ENCODE peak calls at places on chromosomes 1 and 21, in five cellular contexts. M, D, P, H and J are unnamed samples. For H3K4me1, the result is how much of the 10 kb centered on the place peaks cover.

GRCh38 chr1:78540056-78540455 is 49.3 kb downstream of the PTGFR start:
- DNase-seq in P (no peak), M (no peak), D (peak), H (peak), J (no peak)

GRCh38 chr1:3684031-3684430 is 31.7 kb downstream of the TP73 start:
- DNase-seq in P (no peak), H (no peak), D (peak), M (no peak), J (no peak)

GRCh38 chr1:156236164-156236563 is 5.8 kb upstream of the BGLAP start:
- DNase-seq in P (no peak), D (no peak), M (no peak), H (no peak), J (no peak)

GRCh38 chr21:45970674-45971486 is 10.7 kb upstream of the COL6A1 start:
- DNase-seq in M (peak), H (peak), P (peak), D (peak), J (no peak)

GRCh38 chr1:5599541-5599940 is 392.7 kb downstream of the NPHP4 start:
- DNase-seq in D (no peak), P (no peak), M (no peak), H (no peak), J (no peak)

GRCh38 chr1:98211271-98211840 is 290.5 kb upstream of the DPYD start:
- DNase-seq in P (no peak), H (no peak), D (peak), M (no peak), J (no peak)

GRCh38 chr1:43445618-43446387 is 7.9 kb downstream of the HYI start:
- DNase-seq in D (no peak), H (peak), P (peak), M (peak), J (no peak)

GRCh38 chr1:232568331-232568852 is 61.5 kb downstream of the SIPA1L2 start:
- DNase-seq in M (no peak), H (no peak), D (peak), P (no peak), J (peak)

GRCh38 chr1:154327466-154328317 is 2.4 kb downstream of the ATP8B2 start:
- DNase-seq in D (no peak), M (peak), H (no peak), P (no peak), J (peak)

GRCh38 chr1:115230281-115230680 is 107.8 kb downstream of the NGF start:
- DNase-seq in P (no peak), D (peak), M (no peak), H (no peak), J (no peak)

GRCh38 chr21:36804867-36805611 is 106.1 kb downstream of the SIM2 start:
- DNase-seq in P (no peak), M (no peak), D (no peak), H (no peak), J (no peak)

GRCh38 chr1:232937741-232938375 is 12.6 kb upstream of the NTPCR start:
- DNase-seq in H (no peak), P (no peak), M (no peak), D (no peak), J (no peak)

GRCh38 chr1:1430114-1430982 is 5.1 kb upstream of the VWA1 start:
- DNase-seq in H (peak), P (peak), D (peak), M (no peak), J (no peak)

GRCh38 chr1:17858027-17858426 is 102.9 kb downstream of the ACTL8 start:
- DNase-seq in D (peak), H (peak), M (no peak), P (no peak), J (no peak)

GRCh38 chr1:19071674-19072281 is 115.3 kb upstream of the IFFO2 start:
- DNase-seq in P (no peak), D (no peak), H (no peak), M (peak), J (no peak)

GRCh38 chr1:175555266-175555665 is 188.1 kb downstream of the TNR start:
- DNase-seq in D (peak), H (no peak), M (no peak), P (no peak), J (no peak)

DNA sequence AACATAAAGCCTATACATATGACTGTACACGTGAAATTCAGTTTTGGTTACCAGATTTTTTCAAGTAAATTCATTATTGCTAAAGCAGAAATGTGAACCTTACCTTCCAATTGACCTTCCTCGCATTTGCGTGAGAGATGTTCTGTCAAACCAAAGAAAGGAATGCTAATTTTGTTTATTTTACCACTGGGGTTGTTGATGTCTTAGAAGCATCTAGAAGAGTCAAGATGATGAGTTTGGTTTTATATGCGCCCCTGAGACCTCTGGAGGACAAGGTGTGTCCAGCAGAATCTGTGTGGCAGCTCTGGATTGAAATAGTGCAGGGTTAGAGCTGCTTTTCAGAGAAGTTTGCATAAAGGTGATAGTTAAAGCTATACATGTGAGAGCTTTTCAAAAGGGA is 48.4 kb downstream of the ZBTB40 start:
- DNase-seq in H (no peak), P (no peak), M (no peak), D (peak), J (no peak)
- H3K4me1 ChIP-seq in H (under half), P (under half), M (under half), D (under half), J (under half)

GRCh38 chr1:25245809-25246599 is 1.2 kb downstream of the RSRP1 start:
- DNase-seq in D (peak), P (no peak), H (peak), M (peak), J (no peak)

GRCh38 chr1:25247024-25247828 is at the start of gene RSRP1:
- DNase-seq in D (peak), H (peak), P (peak), M (peak), J (peak)

GRCh38 chr1:25246600-25247023 is 642 bp downstream of the RSRP1 start:
- DNase-seq in H (no peak), D (peak), P (no peak), M (peak), J (peak)

GRCh38 chr1:25243907-25244306 is 3.3 kb downstream of the RSRP1 start:
- DNase-seq in P (no peak), D (no peak), H (no peak), M (no peak), J (no peak)

DNA sequence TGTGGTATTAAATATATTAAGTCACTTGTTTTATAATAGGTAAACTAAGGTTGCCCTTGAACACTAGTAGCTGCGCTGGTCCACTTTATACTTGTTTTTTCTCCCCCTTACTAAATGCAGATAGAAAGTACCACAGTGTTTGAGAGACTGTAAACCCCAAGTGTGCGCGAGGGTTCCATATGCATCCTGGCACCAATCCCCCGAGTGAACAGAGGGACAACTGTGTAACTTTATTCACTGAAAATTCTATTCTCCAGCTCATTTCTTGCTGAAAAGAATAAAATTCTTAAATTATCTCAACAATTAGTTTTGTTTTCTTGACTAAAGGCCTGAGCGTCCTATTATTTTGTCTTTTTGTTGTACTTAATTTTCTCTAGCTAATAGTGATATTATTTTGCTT is 1.9 kb downstream of the RSRP1 start:
- DNase-seq in P (no peak), M (no peak), D (no peak), H (no peak), J (no peak)
- H3K27ac ChIP-seq in P (peak), M (peak), D (no peak), H (no peak), J (peak)

GRCh38 chr1:243620096-243620495 is 229.9 kb downstream of the AKT3 start:
- DNase-seq in H (no peak), P (no peak), D (no peak), M (no peak), J (no peak)
- H3K4me1 ChIP-seq in H (under half), P (under half), D (under half), M (under half), J (under half)

DNA sequence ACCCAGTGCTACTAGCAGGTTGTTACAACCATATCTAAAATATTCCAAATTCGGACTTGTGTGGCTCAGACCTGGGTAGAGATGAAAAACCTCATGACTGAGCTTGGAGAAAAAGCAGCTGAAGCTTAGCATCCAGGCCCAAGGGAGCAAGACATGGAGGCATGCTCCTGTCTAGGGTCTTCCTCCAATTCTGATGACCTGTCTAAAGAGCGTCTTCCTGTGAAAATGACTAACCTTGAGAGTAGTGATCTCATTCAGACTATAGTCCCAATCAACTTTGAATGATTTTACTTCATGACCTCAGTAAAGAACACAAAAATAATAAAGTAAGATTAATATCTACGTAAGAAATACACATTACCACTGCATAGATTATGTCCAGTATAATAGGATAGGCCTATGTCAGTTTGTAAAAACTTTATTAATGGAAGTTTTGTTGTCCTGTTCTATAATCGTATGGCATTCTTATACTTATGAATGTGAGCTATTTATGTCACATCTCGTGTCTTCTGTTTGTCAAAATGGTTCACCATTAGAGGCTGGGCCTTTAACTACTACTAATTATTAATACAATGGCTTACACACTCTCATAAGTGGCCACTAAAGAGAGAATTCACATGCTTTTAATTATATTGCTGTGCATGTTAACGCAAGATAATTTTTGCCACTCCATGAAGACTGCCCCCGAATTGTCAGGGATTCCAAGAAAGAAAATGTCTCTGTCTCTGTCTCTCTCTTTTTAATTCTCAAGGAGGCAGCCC is 201.3 kb downstream of the NCAM2 start:
- DNase-seq in M (no peak), D (no peak), P (no peak), H (no peak), J (no peak)
- H3K27ac ChIP-seq in M (peak), D (peak), P (peak), H (peak), J (peak)